ENCODE peak calls at places on chromosome 20, in six cellular contexts. U is right lobe of liver, Z is brain microvascular endothelial cell, S is endothelial cell, X is GM10248, M is ascending aorta. N is an unnamed sample.
A peak's percentile ranks its signal among the peaks of the same experiment; 100 is the strongest.

GRCh38 chr20:10404959-10405530 is 29.0 kb downstream of the MKKS start:
- DNase-seq in U (no peak), Z (no peak), S (no peak), X (no peak), M (no peak), N (no peak)

GRCh38 chr20:58693226-58694006 is 816 bp downstream of the NPEPL1 start:
- DNase-seq in U (no peak), Z (no peak), S (no peak), X (no peak), M (no peak), N (no peak)

GRCh38 chr20:9412309-9412708 is 102.1 kb upstream of the LAMP5 start:
- DNase-seq in U (no peak), Z (no peak), S (no peak), X (peak; percentile 24), M (no peak), N (no peak)

GRCh38 chr20:43477634-43478033 is 19.9 kb downstream of the SRSF6 start:
- DNase-seq in U (no peak), Z (no peak), S (no peak), X (no peak), M (no peak), N (no peak)

GRCh38 chr20:34037121-34037520 is 43.4 kb downstream of the RALY start:
- DNase-seq in U (no peak), Z (no peak), S (no peak), X (no peak), M (no peak), N (no peak)

GRCh38 chr20:54260116-54260515 is 52.2 kb downstream of the PFDN4 start:
- DNase-seq in U (no peak), Z (no peak), S (no peak), X (no peak), M (no peak), N (no peak)

GRCh38 chr20:42161228-42161829 is 543.2 kb upstream of the CHD6 start:
- DNase-seq in U (no peak), Z (no peak), S (no peak), X (no peak), M (no peak), N (no peak)

GRCh38 chr20:44637490-44638372 is 13.8 kb downstream of the ADA start:
- DNase-seq in U (no peak), Z (no peak), S (no peak), X (no peak), M (no peak), N (no peak)

GRCh38 chr20:3407426-3408250 is at the start of gene DNAAF9:
- DNase-seq in U (peak; percentile 86), Z (peak; percentile 45), S (peak; percentile 82), X (peak; percentile 86), M (no peak), N (no peak)

GRCh38 chr20:10090588-10091166 is 55.9 kb downstream of the ANKEF1 start:
- DNase-seq in U (peak; percentile 37), Z (peak; percentile 44), S (peak; percentile 42), X (peak; percentile 26), M (no peak), N (no peak)

GRCh38 chr20:58842276-58842675 is 8.4 kb downstream of the GNAS-AS1 start:
- DNase-seq in U (no peak), Z (no peak), S (no peak), X (no peak), M (no peak), N (no peak)

GRCh38 chr20:34343458-34344255 is 19.4 kb upstream of the ITCH start:
- DNase-seq in U (no peak), Z (no peak), S (no peak), X (no peak), M (no peak), N (no peak)

GRCh38 chr20:1293641-1294379 is 27.7 kb downstream of the SNPH start:
- DNase-seq in U (no peak), Z (no peak), S (no peak), X (no peak), M (no peak), N (peak; percentile 53)

GRCh38 chr20:33554914-33555420 is 65.1 kb downstream of the CBFA2T2 start:
- DNase-seq in U (no peak), Z (peak; percentile 79), S (no peak), X (peak; percentile 78), M (no peak), N (no peak)

GRCh38 chr20:48324744-48325143 is 503.1 kb downstream of the PREX1 start:
- DNase-seq in U (no peak), Z (no peak), S (no peak), X (no peak), M (no peak), N (no peak)

GRCh38 chr20:13784271-13784892 is 337 bp downstream of the ESF1 start:
- DNase-seq in U (peak; percentile 25), Z (no peak), S (peak; percentile 25), X (no peak), M (no peak), N (no peak)

GRCh38 chr20:59940129-59940955 is at the start of the genes FAM217B and PPP1R3D:
- DNase-seq in U (peak; percentile 95), Z (peak; percentile 98), S (peak; percentile 95), X (peak; percentile 97), M (peak; percentile 95), N (peak; percentile 98)
- TF ChIP-seq CTCF in U (peak; percentile 13), Z (no peak), S (peak; percentile 27), X (no peak), M (no peak), N (peak; percentile 49)

GRCh38 chr20:46150982-46151381 is 32.9 kb downstream of the CD40 start:
- DNase-seq in U (no peak), Z (no peak), S (no peak), X (no peak), M (no peak), N (no peak)

GRCh38 chr20:46142124-46142523 is 24.0 kb downstream of the CD40 start:
- DNase-seq in U (no peak), Z (no peak), S (no peak), X (no peak), M (no peak), N (no peak)

GRCh38 chr20:46144626-46145025 is 26.5 kb downstream of the CD40 start:
- DNase-seq in U (no peak), Z (no peak), S (no peak), X (no peak), M (no peak), N (no peak)

GRCh38 chr20:46148313-46149213 is 30.4 kb downstream of the CD40 start:
- DNase-seq in U (no peak), Z (no peak), S (no peak), X (no peak), M (no peak), N (no peak)

DNA sequence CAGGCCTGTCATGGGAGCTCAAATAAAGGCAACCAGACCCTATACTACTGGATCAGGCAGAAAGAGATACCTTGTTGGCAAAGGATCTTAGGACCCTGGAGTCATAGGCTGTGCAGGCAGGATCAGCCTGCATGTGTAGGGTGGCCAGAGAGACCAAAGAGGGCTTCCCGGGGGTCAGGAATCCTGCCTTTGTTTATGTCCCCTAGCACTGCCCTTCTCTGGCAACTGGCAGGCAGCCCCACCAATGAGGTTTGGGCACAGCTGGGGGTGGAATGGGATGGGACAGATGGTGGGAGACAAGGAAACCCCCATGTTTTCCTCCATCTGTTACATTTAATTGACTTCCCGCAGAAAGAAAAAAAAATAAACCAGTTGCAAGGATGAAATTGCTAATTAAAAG is 27.5 kb downstream of the CD40 start:
- DNase-seq in U (no peak), Z (no peak), S (no peak), X (no peak), M (no peak), N (no peak)
- TF ChIP-seq CTCF in U (no peak), Z (no peak), S (no peak), X (no peak), M (no peak), N (no peak)

GRCh38 chr20:57608516-57608915 is 11.7 kb downstream of the ZBP1 start:
- DNase-seq in U (no peak), Z (no peak), S (no peak), X (no peak), M (no peak), N (no peak)

GRCh38 chr20:57609086-57609841 is 11.0 kb downstream of the ZBP1 start:
- DNase-seq in U (no peak), Z (no peak), S (no peak), X (no peak), M (no peak), N (no peak)

GRCh38 chr20:57610261-57610952 is 9.8 kb downstream of the ZBP1 start:
- DNase-seq in U (no peak), Z (no peak), S (no peak), X (no peak), M (no peak), N (no peak)

GRCh38 chr20:57611605-57612311 is 8.5 kb downstream of the ZBP1 start:
- DNase-seq in U (no peak), Z (no peak), S (no peak), X (peak; percentile 5), M (no peak), N (no peak)

GRCh38 chr20:57609842-57610167 is 10.4 kb downstream of the ZBP1 start:
- DNase-seq in U (no peak), Z (no peak), S (no peak), X (no peak), M (no peak), N (no peak)
- TF ChIP-seq CTCF in U (no peak), Z (peak; percentile 47), S (no peak), X (no peak), M (no peak), N (peak; percentile 29)

GRCh38 chr20:37529214-37529967 is 1.7 kb upstream of the BLCAP start:
- DNase-seq in U (no peak), Z (no peak), S (no peak), X (no peak), M (no peak), N (no peak)

GRCh38 chr20:37526238-37526838 is 1.3 kb downstream of the BLCAP start:
- DNase-seq in U (peak; percentile 40), Z (peak; percentile 53), S (peak; percentile 75), X (no peak), M (no peak), N (no peak)

GRCh38 chr20:37526839-37527637 is 638 bp downstream of the BLCAP start:
- DNase-seq in U (no peak), Z (no peak), S (peak; percentile 44), X (no peak), M (no peak), N (no peak)

GRCh38 chr20:37528442-37529213 is 952 bp upstream of the BLCAP start:
- DNase-seq in U (no peak), Z (no peak), S (no peak), X (no peak), M (no peak), N (no peak)

DNA sequence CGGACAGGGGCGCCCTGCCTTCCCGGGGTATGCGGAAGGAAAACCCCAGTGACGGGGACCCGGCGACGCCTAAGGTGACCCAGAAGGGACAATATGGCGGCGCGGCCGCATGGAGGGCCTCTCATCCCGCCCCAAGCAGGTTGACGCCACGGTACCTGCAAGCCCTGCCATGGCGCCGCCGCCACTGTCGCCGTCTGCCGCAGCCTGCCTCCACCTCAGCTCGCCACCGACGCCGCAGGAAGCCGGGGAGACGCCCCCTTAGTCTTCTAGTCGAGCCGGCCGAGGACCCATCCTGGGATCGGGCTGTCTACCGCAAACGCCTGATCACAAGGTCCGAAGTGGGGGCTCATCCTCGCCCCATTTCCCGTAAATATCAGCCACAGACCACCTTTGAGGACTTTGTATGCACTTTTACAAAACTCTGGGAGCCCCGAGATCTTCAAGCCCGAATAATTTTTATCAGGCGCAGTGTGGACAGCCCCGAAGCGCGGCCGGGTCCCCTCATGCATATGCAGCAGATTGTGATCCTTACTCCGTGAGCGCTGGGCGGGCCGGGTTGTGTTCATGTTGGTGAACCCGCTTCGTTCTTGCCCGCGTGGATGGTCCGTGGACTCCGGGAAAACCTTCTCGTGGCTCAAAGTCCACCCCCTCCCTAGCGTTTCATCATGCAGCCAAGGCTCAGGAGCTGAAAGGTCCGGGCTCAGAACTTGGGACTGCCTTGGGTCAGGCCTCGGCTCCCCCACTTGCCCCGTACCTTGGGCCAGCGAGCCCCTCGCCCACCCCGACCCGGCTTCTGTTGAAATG is at the start of gene BLCAP:
- DNase-seq in U (peak; percentile 93), Z (peak; percentile 82), S (peak; percentile 81), X (peak; percentile 97), M (peak; percentile 59), N (peak; percentile 97)
- TF ChIP-seq CTCF in U (no peak), Z (no peak), S (no peak), X (no peak), M (no peak), N (peak; percentile 13)

N was measured in chondrocyte.